ENCODE peak calls at places on chromosomes 6 and 20, in eight cellular contexts. R, Y, M, Z, D, X, F and N are unnamed samples.

GRCh38 chr20:13028001-13028400 is 19.2 kb downstream of the SPTLC3 start:
- DNase-seq in M (peak), D (no peak), F (peak), Y (no peak), R (no peak), X (peak), Z (no peak), N (no peak)

GRCh38 chr20:10447028-10447427 is 11.9 kb downstream of the SLX4IP start:
- DNase-seq in M (peak), Y (no peak), X (peak), F (peak), R (no peak), D (peak), Z (no peak), N (peak)

GRCh38 chr6:30556714-30556963 is 350 bp upstream of the GNL1 start:
- DNase-seq in M (no peak), R (no peak), X (no peak), Z (peak), D (no peak), F (no peak), Y (no peak), N (no peak)

GRCh38 chr20:2093200-2093781 is 8.3 kb upstream of the STK35 start:
- DNase-seq in Y (no peak), F (peak), X (peak), R (no peak), M (no peak), Z (no peak), D (no peak), N (no peak)

GRCh38 chr6:24451581-24452041 is 37.8 kb downstream of the GPLD1 start:
- DNase-seq in M (no peak), X (no peak), D (peak), Y (no peak), F (no peak), Z (peak), R (no peak), N (no peak)

GRCh38 chr20:63653041-63653973 is at the start of gene STMN3:
- DNase-seq in D (peak), Y (peak), R (peak), M (peak), X (peak), Z (peak), F (peak), N (peak)

GRCh38 chr6:101613556-101613955 is 220.0 kb downstream of the GRIK2 start:
- DNase-seq in Y (no peak), X (no peak), D (no peak), M (no peak), R (no peak), F (no peak), Z (no peak), N (no peak)

GRCh38 chr6:33959661-33960344 is 156.0 kb upstream of the MLN start:
- DNase-seq in F (no peak), Z (no peak), Y (no peak), M (no peak), D (no peak), R (no peak), X (no peak), N (no peak)

GRCh38 chr6:123393333-123393732 is 243.4 kb downstream of the TRDN start:
- DNase-seq in R (no peak), M (peak), F (peak), Y (no peak), X (peak), Z (no peak), D (no peak), N (no peak)

GRCh38 chr6:134446228-134446848 is 128.4 kb upstream of the SGK1 start:
- DNase-seq in D (no peak), R (no peak), M (peak), F (peak), Z (no peak), X (peak), Y (no peak), N (no peak)

GRCh38 chr6:11522819-11523218 is 14.7 kb upstream of the TMEM170B start:
- DNase-seq in R (no peak), Z (no peak), Y (no peak), F (no peak), X (peak), D (no peak), M (no peak), N (peak)

GRCh38 chr6:42820509-42821340 is 38.9 kb downstream of the BICRAL start:
- DNase-seq in Y (no peak), X (peak), F (no peak), M (no peak), R (peak), Z (no peak), D (no peak), N (no peak)

GRCh38 chr20:62449951-62450815 is 22.8 kb upstream of the RBBP8NL start:
- DNase-seq in M (no peak), R (no peak), F (no peak), X (no peak), D (no peak), Y (no peak), Z (no peak), N (no peak)

GRCh38 chr6:21634582-21634981 is 41.0 kb downstream of the SOX4 start:
- DNase-seq in X (peak), R (no peak), F (peak), M (peak), D (peak), Z (no peak), Y (no peak), N (peak)

GRCh38 chr6:91081452-91082067 is 494.7 kb upstream of the MAP3K7 start:
- DNase-seq in F (peak), Z (no peak), Y (no peak), X (peak), R (peak), M (peak), D (no peak), N (no peak)

GRCh38 chr6:81450180-81450579 is 302.3 kb downstream of the TENT5A start:
- DNase-seq in X (peak), M (peak), D (no peak), R (no peak), F (no peak), Z (no peak), Y (no peak), N (no peak)

GRCh38 chr20:37437676-37438075 is 83.4 kb upstream of the NNAT start:
- DNase-seq in X (no peak), F (no peak), M (no peak), Y (no peak), D (no peak), R (no peak), Z (no peak), N (no peak)

GRCh38 chr6:41546475-41546865 is 289 bp downstream of the FOXP4 start:
- DNase-seq in X (peak), R (no peak), Z (no peak), Y (no peak), M (no peak), F (no peak), D (no peak), N (peak)

GRCh38 chr6:81890846-81891245 is 138.4 kb upstream of the TENT5A start:
- DNase-seq in D (no peak), Y (no peak), M (peak), R (no peak), Z (no peak), X (peak), F (peak), N (peak)

GRCh38 chr20:23199356-23199755 is 113.2 kb upstream of the CD93 start:
- DNase-seq in Z (no peak), X (no peak), R (no peak), F (no peak), D (no peak), Y (no peak), M (no peak), N (no peak)

GRCh38 chr6:124073021-124073420 is 269.4 kb downstream of the NKAIN2 start:
- DNase-seq in M (peak), Z (no peak), F (peak), X (no peak), Y (no peak), R (no peak), D (no peak), N (no peak)

GRCh38 chr20:63351811-63352591 is 9.1 kb downstream of the CHRNA4 start:
- DNase-seq in M (no peak), F (no peak), R (peak), D (no peak), Z (no peak), Y (peak), X (no peak), N (no peak)

GRCh38 chr20:19631410-19631809 is 126.6 kb upstream of the RIN2 start:
- DNase-seq in X (no peak), F (no peak), R (no peak), D (no peak), Y (no peak), M (no peak), Z (no peak), N (peak)

GRCh38 chr6:7219310-7219709 is 93.7 kb downstream of the SSR1 start:
- DNase-seq in X (peak), Z (no peak), Y (no peak), M (peak), F (peak), D (peak), R (no peak), N (peak)

GRCh38 chr6:98946877-98947410 is 802 bp downstream of the FBXL4 start:
- DNase-seq in X (peak), Y (peak), F (peak), M (peak), Z (peak), D (peak), R (no peak), N (peak)

GRCh38 chr6:46930331-46930730 is 8.6 kb upstream of the ADGRF5 start:
- DNase-seq in M (no peak), R (no peak), Y (no peak), Z (no peak), F (no peak), D (no peak), X (no peak), N (no peak)

GRCh38 chr20:32999603-33000250 is 4.5 kb downstream of the SUN5 start:
- DNase-seq in M (no peak), Y (no peak), R (no peak), D (no peak), X (peak), F (no peak), Z (no peak), N (no peak)

GRCh38 chr20:34083137-34083536 is 28.9 kb downstream of the EIF2S2 start:
- DNase-seq in R (no peak), F (peak), X (peak), D (no peak), Z (peak), Y (peak), M (peak), N (peak)

GRCh38 chr20:32829291-32830005 is 9.7 kb downstream of the MAPRE1 start:
- DNase-seq in X (peak), Y (no peak), M (no peak), D (no peak), R (no peak), F (no peak), Z (no peak), N (peak)

GRCh38 chr6:31702421-31702818 is 704 bp downstream of the ABHD16A start:
- DNase-seq in D (no peak), X (no peak), F (no peak), M (no peak), Y (no peak), Z (no peak), R (no peak), N (peak)

GRCh38 chr20:12063106-12063505 is 145.4 kb downstream of the BTBD3 start:
- DNase-seq in F (no peak), D (no peak), M (no peak), X (no peak), R (no peak), Z (no peak), Y (no peak), N (no peak)

GRCh38 chr20:13340088-13340487 is 119.0 kb downstream of the ISM1 start:
- DNase-seq in M (no peak), Z (no peak), F (no peak), D (no peak), X (peak), R (no peak), Y (no peak), N (no peak)

GRCh38 chr6:146433881-146434741 is 109.5 kb upstream of the RAB32 start:
- DNase-seq in M (peak), F (peak), Y (no peak), R (no peak), D (no peak), X (peak), Z (no peak), N (no peak)

GRCh38 chr6:40789143-40789764 is 202.1 kb upstream of the LRFN2 start:
- DNase-seq in Y (no peak), D (no peak), M (no peak), R (no peak), X (no peak), Z (no peak), F (no peak), N (peak)

GRCh38 chr6:85551264-85551663 is 42.4 kb downstream of the SNX14 start:
- DNase-seq in Y (no peak), F (no peak), X (no peak), R (no peak), D (no peak), Z (no peak), M (no peak), N (no peak)

GRCh38 chr20:61127311-61128044 is 124.6 kb upstream of the CDH4 start:
- DNase-seq in D (no peak), M (peak), F (peak), R (no peak), X (peak), Y (no peak), Z (no peak), N (peak)

GRCh38 chr20:13953227-13953626 is 37.2 kb downstream of the SEL1L2 start:
- DNase-seq in Z (no peak), X (no peak), D (no peak), Y (no peak), M (no peak), R (peak), F (no peak), N (no peak)

GRCh38 chr20:40704828-40705227 is 15.8 kb upstream of the MAFB start:
- DNase-seq in Z (no peak), Y (no peak), X (no peak), F (no peak), M (no peak), R (no peak), D (no peak), N (no peak)

GRCh38 chr6:95133578-95133977 is 443.8 kb upstream of the MANEA start:
- DNase-seq in F (no peak), Y (no peak), X (peak), Z (no peak), D (no peak), R (no peak), M (peak), N (no peak)

DNA sequence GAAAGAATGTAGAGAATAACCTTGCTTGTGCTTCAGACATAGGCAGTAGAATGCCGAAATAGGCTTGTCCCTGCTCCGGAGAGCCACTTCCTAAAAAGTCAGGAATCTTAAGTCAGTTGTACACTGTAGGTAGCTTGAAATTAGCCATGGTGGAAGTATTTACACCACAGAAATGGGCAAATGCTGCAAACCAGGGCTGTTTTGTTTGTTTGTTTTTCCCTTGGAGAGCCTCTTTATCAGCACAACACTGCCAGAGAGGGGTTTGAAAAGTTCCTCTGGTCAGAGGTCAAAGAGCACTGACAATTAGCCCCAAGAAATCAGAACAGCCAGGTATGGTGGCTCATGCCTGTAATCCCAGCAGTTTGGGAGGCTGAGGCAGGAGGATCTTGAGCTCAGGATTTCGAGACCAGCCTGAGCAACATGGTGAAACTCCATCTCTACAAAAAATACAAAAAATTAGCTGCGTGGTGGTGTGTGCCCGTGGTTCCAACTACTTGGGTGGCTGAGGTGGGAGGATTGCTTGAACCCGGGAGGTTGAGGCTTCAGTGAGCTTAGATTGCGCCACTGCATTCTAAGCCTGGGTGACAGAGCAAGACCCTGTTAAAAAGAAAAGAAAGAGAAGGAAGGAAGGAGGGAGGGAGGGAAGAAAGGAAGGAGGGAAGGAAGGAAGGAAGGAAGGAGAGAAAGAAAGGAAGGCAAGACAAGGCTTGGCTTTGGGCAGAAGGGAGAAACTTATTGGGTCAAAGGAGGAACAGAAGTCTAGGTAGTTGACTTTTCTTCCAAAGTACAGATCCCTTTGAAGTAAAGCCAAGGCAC is 61.0 kb upstream of the ZMYND8 start:
- DNase-seq in R (no peak), F (no peak), X (no peak), Y (no peak), D (no peak), M (no peak), Z (no peak), N (no peak)
- H3K4me3 ChIP-seq in R (no peak), F (no peak), X (no peak), Y (no peak), D (no peak), M (no peak), Z (no peak), N (no peak)

GRCh38 chr20:57265649-57266250 is 691 bp downstream of the BMP7 start:
- DNase-seq in R (no peak), Z (no peak), X (no peak), Y (no peak), F (peak), D (no peak), M (no peak), N (peak)

GRCh38 chr20:57268399-57269076 is 2.1 kb upstream of the BMP7 start:
- DNase-seq in M (no peak), D (no peak), R (no peak), X (no peak), Z (no peak), F (no peak), Y (no peak), N (no peak)

GRCh38 chr20:57267158-57267821 is 849 bp upstream of the BMP7 start:
- DNase-seq in D (no peak), M (no peak), Y (no peak), Z (no peak), F (no peak), R (no peak), X (no peak), N (no peak)

GRCh38 chr20:57264908-57265648 is 1.4 kb downstream of the BMP7 start:
- DNase-seq in M (no peak), Y (no peak), R (no peak), Z (no peak), F (no peak), X (no peak), D (no peak), N (no peak)

GRCh38 chr20:57266251-57267157 is at the start of gene BMP7:
- DNase-seq in F (no peak), Y (no peak), X (peak), M (peak), Z (no peak), R (no peak), D (no peak), N (peak)
- H3K4me3 ChIP-seq in F (no peak), Y (no peak), X (peak), M (no peak), Z (peak), R (peak), D (no peak), N (peak)

DNA sequence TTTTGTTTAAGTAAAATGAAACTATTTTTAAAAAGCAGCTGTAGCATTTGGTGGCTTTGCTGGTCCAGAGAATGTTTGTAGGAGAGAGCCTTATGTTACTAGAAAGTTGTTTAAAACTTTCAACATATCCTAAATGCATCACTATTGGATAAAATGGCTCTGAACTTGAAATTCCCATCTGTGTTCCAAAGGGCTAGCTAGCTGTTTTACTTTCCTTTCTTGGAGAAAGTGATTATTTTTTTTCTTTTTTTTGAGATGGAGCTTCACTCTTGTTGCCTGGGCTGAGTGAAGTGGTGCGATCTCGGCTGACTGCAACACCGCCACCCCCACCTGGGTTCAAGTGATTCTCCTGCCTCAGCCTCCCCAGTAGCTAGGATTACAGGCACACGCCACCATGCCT is 2.5 kb downstream of the SYNJ2 start:
- DNase-seq in F (no peak), R (no peak), Z (no peak), Y (no peak), X (no peak), D (no peak), M (no peak), N (no peak)
- H3K4me3 ChIP-seq in F (no peak), R (no peak), Z (no peak), Y (no peak), X (peak), D (peak), M (peak), N (peak)

GRCh38 chr20:48825551-48825885 is 2.3 kb downstream of the PREX1 start:
- DNase-seq in Y (no peak), F (no peak), D (no peak), Z (no peak), M (no peak), X (no peak), R (no peak), N (no peak)
- H3K4me3 ChIP-seq in Y (no peak), F (peak), D (no peak), Z (peak), M (no peak), X (no peak), R (no peak), N (no peak)

GRCh38 chr6:170437719-170438401 is 115.2 kb downstream of the PSMB1 start:
- DNase-seq in R (no peak), Z (no peak), F (no peak), Y (no peak), D (no peak), M (peak), X (peak), N (peak)

GRCh38 chr6:170438402-170438753 is 114.7 kb downstream of the PSMB1 start:
- DNase-seq in F (peak), R (peak), M (peak), D (peak), X (peak), Y (peak), Z (peak), N (peak)

GRCh38 chr6:170440437-170440836 is 112.7 kb downstream of the PSMB1 start:
- DNase-seq in D (no peak), Y (peak), Z (no peak), F (no peak), R (no peak), M (no peak), X (no peak), N (no peak)

GRCh38 chr6:170439366-170440351 is 113.4 kb downstream of the PSMB1 start:
- DNase-seq in X (no peak), R (no peak), F (no peak), Z (no peak), D (no peak), Y (no peak), M (no peak), N (peak)

GRCh38 chr6:170438861-170439260 is 114.2 kb downstream of the PSMB1 start:
- DNase-seq in Y (no peak), F (no peak), R (no peak), Z (no peak), X (no peak), M (no peak), D (no peak), N (no peak)
- H3K4me3 ChIP-seq in Y (no peak), F (no peak), R (no peak), Z (no peak), X (no peak), M (no peak), D (no peak), N (no peak)

GRCh38 chr6:15716889-15717288 is 54.1 kb upstream of the DTNBP1 start:
- DNase-seq in R (no peak), F (no peak), Z (no peak), D (no peak), Y (no peak), X (no peak), M (no peak), N (no peak)
- H3K4me3 ChIP-seq in R (no peak), F (no peak), Z (no peak), D (no peak), Y (no peak), X (no peak), M (no peak), N (no peak)